ENCODE peak calls at places on chromosome 3, in four cellular contexts. One of them, this sample, is unnamed.

GRCh38 chr3:121723485-121723884 is 26.1 kb downstream of the GOLGB1 start:
- DNase-seq in activated CD8-positive, alpha-beta T cell treated with anti-CD3 and anti-CD28 coated beads for 36 hours: no peak
- DNase-seq in epithelial cell of esophagus: no peak
- DNase-seq in NCI-H1417 treated with DMSO at 0.1 percent for 48 hours: no peak
- DNase-seq in this sample: no peak

GRCh38 chr3:156681003-156681402 is 6.6 kb downstream of the TIPARP start:
- DNase-seq in NCI-H1417 treated with DMSO at 0.1 percent for 48 hours: peak
- DNase-seq in activated CD8-positive, alpha-beta T cell treated with anti-CD3 and anti-CD28 coated beads for 36 hours: no peak
- DNase-seq in epithelial cell of esophagus: peak
- DNase-seq in this sample: no peak

GRCh38 chr3:46845860-46846623 is 17.2 kb downstream of the MYL3 start:
- DNase-seq in NCI-H1417 treated with DMSO at 0.1 percent for 48 hours: no peak
- DNase-seq in activated CD8-positive, alpha-beta T cell treated with anti-CD3 and anti-CD28 coated beads for 36 hours: peak
- DNase-seq in epithelial cell of esophagus: peak
- DNase-seq in this sample: peak

GRCh38 chr3:127030328-127031045 is 47.6 kb downstream of the PLXNA1 start:
- DNase-seq in activated CD8-positive, alpha-beta T cell treated with anti-CD3 and anti-CD28 coated beads for 36 hours: no peak
- DNase-seq in NCI-H1417 treated with DMSO at 0.1 percent for 48 hours: no peak
- DNase-seq in epithelial cell of esophagus: no peak
- DNase-seq in this sample: no peak

GRCh38 chr3:38168151-38168987 is 3.0 kb downstream of the OXSR1 start:
- DNase-seq in NCI-H1417 treated with DMSO at 0.1 percent for 48 hours: no peak
- DNase-seq in epithelial cell of esophagus: peak
- DNase-seq in activated CD8-positive, alpha-beta T cell treated with anti-CD3 and anti-CD28 coated beads for 36 hours: no peak
- DNase-seq in this sample: no peak

GRCh38 chr3:3648961-3649360 is 150.3 kb upstream of the LRRN1 start:
- DNase-seq in activated CD8-positive, alpha-beta T cell treated with anti-CD3 and anti-CD28 coated beads for 36 hours: no peak
- DNase-seq in epithelial cell of esophagus: no peak
- DNase-seq in NCI-H1417 treated with DMSO at 0.1 percent for 48 hours: no peak
- DNase-seq in this sample: no peak

GRCh38 chr3:89851974-89852621 is 744.7 kb downstream of the EPHA3 start:
- DNase-seq in epithelial cell of esophagus: peak
- DNase-seq in activated CD8-positive, alpha-beta T cell treated with anti-CD3 and anti-CD28 coated beads for 36 hours: peak
- DNase-seq in NCI-H1417 treated with DMSO at 0.1 percent for 48 hours: no peak
- DNase-seq in this sample: no peak

GRCh38 chr3:48595526-48596121 is 495 bp upstream of the COL7A1 start:
- DNase-seq in epithelial cell of esophagus: peak
- DNase-seq in NCI-H1417 treated with DMSO at 0.1 percent for 48 hours: no peak
- DNase-seq in activated CD8-positive, alpha-beta T cell treated with anti-CD3 and anti-CD28 coated beads for 36 hours: peak
- DNase-seq in this sample: no peak

This sample was measured in T-cell.